ENCODE peak calls at places on chromosome 9, in nine cellular contexts. N, O, Q, W, R, U, H, G and K are unnamed samples.

GRCh38 chr9:21761309-21761901 is 41.0 kb upstream of the MTAP start:
- ATAC-seq in N (peak), O (peak), Q (no peak), W (peak), R (no peak), U (peak), H (no peak), G (peak), K (peak)

GRCh38 chr9:35791321-35791921 is at the start of gene NPR2:
- ATAC-seq in N (no peak), O (no peak), Q (peak), W (no peak), R (no peak), U (no peak), H (peak), G (peak), K (no peak)

GRCh38 chr9:99592834-99593584 is 228.7 kb upstream of the NR4A3 start:
- ATAC-seq in N (no peak), O (no peak), Q (no peak), W (no peak), R (no peak), U (no peak), H (no peak), G (peak), K (no peak)

GRCh38 chr9:134040831-134041648 is 15.8 kb downstream of the BRD3OS start:
- ATAC-seq in N (no peak), O (no peak), Q (no peak), W (no peak), R (no peak), U (no peak), H (no peak), G (no peak), K (no peak)

GRCh38 chr9:91515074-91515687 is 91.5 kb upstream of the NFIL3 start:
- ATAC-seq in N (no peak), O (peak), Q (no peak), W (peak), R (no peak), U (no peak), H (no peak), G (peak), K (peak)

GRCh38 chr9:9730174-9730573 is 882.6 kb downstream of the PTPRD start:
- ATAC-seq in N (no peak), O (no peak), Q (no peak), W (no peak), R (no peak), U (no peak), H (no peak), G (no peak), K (no peak)

GRCh38 chr9:20478780-20479179 is 143.5 kb downstream of the MLLT3 start:
- ATAC-seq in N (no peak), O (no peak), Q (no peak), W (no peak), R (no peak), U (no peak), H (no peak), G (no peak), K (no peak)

GRCh38 chr9:124222918-124223720 is 34.6 kb upstream of the NEK6 start:
- ATAC-seq in N (no peak), O (no peak), Q (peak), W (no peak), R (no peak), U (no peak), H (peak), G (no peak), K (no peak)